ENCODE peak calls at places on chromosomes 4 and X, in four cellular contexts. One of them, this sample, is unnamed.

GRCh38 chr4:152972821-152973613 is 36.9 kb downstream of the FHDC1 start:
- DNase-seq in K562: no peak
- DNase-seq in HEK293T: no peak
- DNase-seq in HepG2: no peak
- DNase-seq in this sample: no peak

GRCh38 chr4:3331511-3332394 is 38.9 kb downstream of the RGS12 start:
- DNase-seq in HEK293T: no peak
- DNase-seq in HepG2: no peak
- DNase-seq in K562: no peak
- DNase-seq in this sample: no peak

GRCh38 chr4:40262079-40262528 is 65.3 kb downstream of the RHOH start:
- DNase-seq in HepG2: no peak
- DNase-seq in HEK293T: no peak
- DNase-seq in K562: no peak
- DNase-seq in this sample: no peak

GRCh38 chr4:35100932-35101331 is 1143.4 kb downstream of the ARAP2 start:
- DNase-seq in K562: no peak
- DNase-seq in HEK293T: no peak
- DNase-seq in HepG2: no peak
- DNase-seq in this sample: no peak

GRCh38 chr4:31458813-31459212 is 738.6 kb downstream of the PCDH7 start:
- DNase-seq in K562: no peak
- DNase-seq in HepG2: no peak
- DNase-seq in HEK293T: no peak
- DNase-seq in this sample: no peak

GRCh38 chrX:48890934-48891401 is 6.6 kb downstream of the TIMM17B start:
- DNase-seq in K562: no peak
- DNase-seq in HepG2: no peak
- DNase-seq in HEK293T: no peak
- DNase-seq in this sample: peak; percentile 65

GRCh38 chr4:163554870-163555465 is 60.5 kb downstream of the TMA16 start:
- DNase-seq in K562: no peak
- DNase-seq in HEK293T: no peak
- DNase-seq in HepG2: no peak
- DNase-seq in this sample: peak; percentile 23

GRCh38 chrX:106247162-106247561 is 79.1 kb downstream of the PWWP3B start:
- DNase-seq in K562: no peak
- DNase-seq in HEK293T: no peak
- DNase-seq in HepG2: no peak
- DNase-seq in this sample: no peak

GRCh38 chr4:127174168-127174567 is 458.6 kb upstream of the INTU start:
- DNase-seq in HEK293T: no peak
- DNase-seq in HepG2: no peak
- DNase-seq in K562: no peak
- DNase-seq in this sample: no peak

GRCh38 chrX:136636121-136636520 is 11.8 kb upstream of the CD40LG start:
- DNase-seq in K562: no peak
- DNase-seq in HepG2: no peak
- DNase-seq in HEK293T: no peak
- DNase-seq in this sample: no peak

GRCh38 chr4:92451792-92452191 is 148.0 kb downstream of the GRID2 start:
- DNase-seq in HepG2: no peak
- DNase-seq in HEK293T: no peak
- DNase-seq in K562: no peak
- DNase-seq in this sample: no peak

GRCh38 chr4:180809439-180809838 is 1433.8 kb upstream of the TENM3 start:
- DNase-seq in HEK293T: no peak
- DNase-seq in K562: no peak
- DNase-seq in HepG2: no peak
- DNase-seq in this sample: no peak

GRCh38 chr4:121721700-121722099 is 24.9 kb upstream of the ANXA5 start:
- DNase-seq in K562: no peak
- DNase-seq in HepG2: no peak
- DNase-seq in HEK293T: no peak
- DNase-seq in this sample: no peak

GRCh38 chrX:65871671-65872311 is 168.1 kb downstream of the VSIG4 start:
- DNase-seq in HepG2: peak; percentile 41
- DNase-seq in K562: peak; percentile 29
- DNase-seq in HEK293T: no peak
- DNase-seq in this sample: no peak

GRCh38 chr4:101208171-101208570 is 139.2 kb downstream of the PPP3CA start:
- DNase-seq in K562: no peak
- DNase-seq in HEK293T: no peak
- DNase-seq in HepG2: no peak
- DNase-seq in this sample: no peak

GRCh38 chrX:24153175-24153795 is 3.8 kb downstream of the ZFX start:
- DNase-seq in HepG2: no peak
- DNase-seq in K562: no peak
- DNase-seq in HEK293T: no peak
- DNase-seq in this sample: no peak

GRCh38 chr4:153521995-153522799 is 56.0 kb downstream of the TMEM131L start:
- DNase-seq in HepG2: no peak
- DNase-seq in HEK293T: no peak
- DNase-seq in K562: no peak
- DNase-seq in this sample: no peak

GRCh38 chrX:40473460-40474204 is 107.1 kb upstream of the ATP6AP2 start:
- DNase-seq in HepG2: no peak
- DNase-seq in K562: no peak
- DNase-seq in HEK293T: no peak
- DNase-seq in this sample: no peak

GRCh38 chrX:40470830-40471429 is 109.8 kb upstream of the ATP6AP2 start:
- DNase-seq in HepG2: no peak
- DNase-seq in HEK293T: peak; percentile 51
- DNase-seq in K562: no peak
- DNase-seq in this sample: no peak

GRCh38 chrX:40474205-40474626 is 106.6 kb upstream of the ATP6AP2 start:
- DNase-seq in K562: no peak
- DNase-seq in HEK293T: peak; percentile 41
- DNase-seq in HepG2: peak; percentile 20
- DNase-seq in this sample: peak; percentile 66

GRCh38 chrX:40469316-40469715 is 111.5 kb upstream of the ATP6AP2 start:
- DNase-seq in HEK293T: no peak
- DNase-seq in K562: no peak
- DNase-seq in HepG2: no peak
- DNase-seq in this sample: no peak

DNA sequence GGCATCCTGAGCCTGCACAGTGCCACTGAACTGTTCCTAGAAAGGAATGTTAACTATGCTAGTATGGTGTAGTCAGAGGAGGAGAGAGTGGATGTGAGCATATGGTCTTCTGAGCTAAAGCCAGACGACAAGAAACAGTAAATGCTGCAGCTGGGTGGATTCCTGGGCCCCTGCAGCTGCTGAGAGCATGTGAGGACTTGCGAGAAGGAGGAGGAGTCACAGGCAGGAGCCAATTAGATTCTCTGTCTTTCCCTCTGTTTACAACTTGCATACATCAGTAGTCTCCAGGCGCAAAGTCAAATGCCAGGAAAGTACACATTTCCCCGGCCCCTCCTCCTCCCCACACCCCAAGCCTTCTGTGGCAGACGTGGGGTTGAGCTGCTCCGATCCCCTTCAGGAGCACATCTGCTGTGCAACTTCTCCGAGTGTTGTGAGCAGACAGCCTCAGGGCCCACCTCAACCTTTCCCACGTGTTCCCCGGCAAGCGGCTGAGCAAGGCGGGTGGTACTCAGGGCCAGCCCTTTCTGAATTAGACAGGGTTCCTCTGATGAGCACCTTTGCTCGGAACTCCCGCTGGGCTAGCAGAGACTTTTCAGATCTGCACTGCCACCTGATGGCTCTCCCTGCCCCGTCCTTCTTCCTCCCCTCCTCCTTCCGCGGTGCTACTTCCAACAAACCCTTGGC is 108.7 kb upstream of the ATP6AP2 start:
- DNase-seq in HepG2: peak; percentile 35
- DNase-seq in K562: no peak
- DNase-seq in HEK293T: peak; percentile 38
- DNase-seq in this sample: peak; percentile 38
- TF ChIP-seq FOXM1 in HepG2: no peak
- TF ChIP-seq FOXM1 in K562: no peak
- TF ChIP-seq FOXM1 in HEK293T: no peak
- TF ChIP-seq FOXM1 in this sample: no peak

GRCh38 chrX:129768586-129769466 is 10.9 kb upstream of the SASH3 start:
- DNase-seq in HepG2: peak; percentile 47
- DNase-seq in HEK293T: no peak
- DNase-seq in K562: no peak
- DNase-seq in this sample: no peak

GRCh38 chrX:129771266-129771995 is 8.3 kb upstream of the SASH3 start:
- DNase-seq in HepG2: no peak
- DNase-seq in HEK293T: no peak
- DNase-seq in K562: no peak
- DNase-seq in this sample: no peak

GRCh38 chrX:129768186-129768585 is 11.6 kb upstream of the SASH3 start:
- DNase-seq in K562: no peak
- DNase-seq in HepG2: no peak
- DNase-seq in HEK293T: no peak
- DNase-seq in this sample: no peak

GRCh38 chrX:129772796-129773431 is 6.8 kb upstream of the SASH3 start:
- DNase-seq in K562: no peak
- DNase-seq in HEK293T: no peak
- DNase-seq in HepG2: no peak
- DNase-seq in this sample: no peak

DNA sequence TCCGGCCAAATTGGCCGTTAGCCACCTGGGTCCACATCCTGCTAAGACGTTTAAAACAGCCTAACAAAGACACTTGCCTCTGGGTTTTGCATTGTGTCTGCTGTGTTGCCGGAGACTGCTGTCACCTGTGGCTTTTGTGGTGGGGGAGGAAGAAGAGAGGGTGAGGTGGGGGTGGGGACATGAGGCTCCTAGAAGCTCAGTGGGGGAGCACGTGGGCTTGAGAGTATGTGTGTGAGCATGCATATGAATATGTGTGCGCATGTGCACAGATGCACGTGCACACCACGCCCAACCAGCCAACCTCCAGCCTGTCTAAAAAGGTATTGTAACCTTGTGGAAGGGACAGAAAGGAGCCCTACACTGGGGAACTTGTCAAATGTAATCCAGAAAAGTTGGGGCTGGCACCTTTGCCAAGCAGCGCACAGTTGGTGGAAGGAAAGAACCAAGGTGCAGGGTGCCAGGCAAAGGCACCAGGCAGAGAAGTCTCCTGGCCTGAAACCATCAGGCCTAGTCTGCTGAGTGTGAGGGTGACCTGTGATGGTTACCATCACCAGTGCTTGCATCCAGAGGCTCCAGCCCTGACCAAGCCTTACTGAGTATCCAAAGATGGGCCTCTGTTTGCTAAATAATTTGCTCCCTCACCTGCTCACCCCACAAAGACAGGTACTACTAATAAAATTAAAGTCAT is 10.1 kb upstream of the SASH3 start:
- DNase-seq in HepG2: no peak
- DNase-seq in K562: no peak
- DNase-seq in HEK293T: no peak
- DNase-seq in this sample: no peak
- TF ChIP-seq FOXM1 in HepG2: no peak
- TF ChIP-seq FOXM1 in K562: no peak
- TF ChIP-seq FOXM1 in HEK293T: no peak
- TF ChIP-seq FOXM1 in this sample: no peak

GRCh38 chrX:45771114-45771513 is 570.4 kb upstream of the DIPK2B start:
- DNase-seq in HepG2: peak; percentile 51
- DNase-seq in HEK293T: peak; percentile 25
- DNase-seq in K562: no peak
- DNase-seq in this sample: no peak

GRCh38 chrX:45767021-45767491 is 566.4 kb upstream of the DIPK2B start:
- DNase-seq in K562: no peak
- DNase-seq in HepG2: no peak
- DNase-seq in HEK293T: no peak
- DNase-seq in this sample: no peak

GRCh38 chrX:45768666-45769065 is 568.0 kb upstream of the DIPK2B start:
- DNase-seq in K562: no peak
- DNase-seq in HEK293T: no peak
- DNase-seq in HepG2: no peak
- DNase-seq in this sample: no peak

GRCh38 chrX:45771560-45772340 is 571.1 kb upstream of the DIPK2B start:
- DNase-seq in K562: no peak
- DNase-seq in HepG2: no peak
- DNase-seq in HEK293T: no peak
- DNase-seq in this sample: no peak

DNA sequence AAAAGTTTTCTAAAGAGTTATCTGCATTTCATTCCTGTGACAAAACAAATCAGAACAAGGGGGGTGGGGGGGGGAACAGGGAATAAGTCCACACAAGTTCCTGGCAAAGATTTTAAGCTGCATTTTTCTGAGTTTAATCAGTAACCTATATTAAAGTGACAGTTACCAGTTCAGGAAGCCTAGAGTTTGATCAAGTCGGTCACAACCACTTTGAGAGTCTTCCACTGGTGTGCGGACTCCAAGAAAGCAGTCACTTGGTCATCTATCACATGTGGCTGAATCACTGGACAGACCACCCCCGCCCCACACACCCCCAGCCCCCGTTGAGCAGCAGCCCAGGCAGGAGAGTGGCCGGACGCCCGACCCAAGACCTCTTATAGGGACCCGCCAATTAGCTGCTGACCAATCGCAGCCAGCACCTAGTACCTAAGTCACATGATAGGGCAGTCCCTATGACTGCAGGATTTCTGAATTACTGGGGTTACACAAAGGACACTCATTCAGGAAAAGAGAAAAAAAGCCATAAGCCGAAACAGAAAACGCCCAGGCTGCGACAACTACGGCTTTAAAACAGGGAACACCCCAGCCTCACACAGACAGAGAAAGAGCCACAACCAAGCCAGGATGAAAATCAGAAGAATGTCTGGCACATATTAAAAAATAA is 569.4 kb upstream of the DIPK2B start:
- DNase-seq in HepG2: peak; percentile 88
- DNase-seq in HEK293T: peak; percentile 55
- DNase-seq in K562: peak; percentile 41
- DNase-seq in this sample: peak; percentile 9
- TF ChIP-seq FOXM1 in HepG2: no peak
- TF ChIP-seq FOXM1 in HEK293T: no peak
- TF ChIP-seq FOXM1 in K562: no peak
- TF ChIP-seq FOXM1 in this sample: no peak

GRCh38 chrX:13103914-13104274 is 59.5 kb upstream of the FAM9C start:
- DNase-seq in HepG2: no peak
- DNase-seq in K562: no peak
- DNase-seq in HEK293T: no peak
- DNase-seq in this sample: no peak

GRCh38 chrX:13115457-13115856 is 71.0 kb upstream of the FAM9C start:
- DNase-seq in HEK293T: no peak
- DNase-seq in K562: no peak
- DNase-seq in HepG2: no peak
- DNase-seq in this sample: no peak

GRCh38 chrX:13110427-13111324 is 66.3 kb upstream of the FAM9C start:
- DNase-seq in HepG2: no peak
- DNase-seq in HEK293T: no peak
- DNase-seq in K562: no peak
- DNase-seq in this sample: peak; percentile 4

GRCh38 chrX:13112499-13112898 is 68.1 kb upstream of the FAM9C start:
- DNase-seq in HEK293T: no peak
- DNase-seq in HepG2: no peak
- DNase-seq in K562: no peak
- DNase-seq in this sample: no peak

DNA sequence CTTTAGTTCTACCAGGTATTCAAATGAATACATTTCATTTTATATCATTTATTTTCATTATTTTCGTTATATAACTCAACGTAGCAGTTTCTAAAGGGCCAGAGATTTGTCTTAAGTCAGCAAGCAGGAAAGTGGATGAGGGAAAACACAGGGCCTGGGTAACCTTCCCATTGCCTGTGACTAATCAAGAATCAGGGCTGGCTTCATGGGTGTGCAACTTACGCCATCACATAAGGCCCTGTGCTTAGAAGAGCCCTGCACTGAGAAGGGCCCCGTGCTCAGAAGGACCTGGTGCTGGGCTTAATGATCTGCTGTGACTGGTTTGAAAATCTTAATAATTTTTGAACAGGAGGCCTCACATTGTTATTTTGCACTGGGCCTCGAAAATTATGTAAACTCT is 65.4 kb upstream of the FAM9C start:
- DNase-seq in HEK293T: no peak
- DNase-seq in K562: no peak
- DNase-seq in HepG2: no peak
- DNase-seq in this sample: no peak
- TF ChIP-seq FOXM1 in HEK293T: no peak
- TF ChIP-seq FOXM1 in K562: no peak
- TF ChIP-seq FOXM1 in HepG2: no peak
- TF ChIP-seq FOXM1 in this sample: no peak

This sample was measured in SK-N-SH.